ENCODE peak calls at places on chromosomes 5 and 9, in six cellular contexts. One of them, this sample, is unnamed.

GRCh38 chr5:41408676-41409443 is 101.5 kb downstream of the PLCXD3 start:
- DNase-seq in NCI-H226: peak; percentile 34
- DNase-seq in stimulated activated CD4-positive, alpha-beta T cell treated with anti-CD3 and anti-CD28 coated beads, Interleukin-4, amount 100 ng/mL, for 4 hours: no peak
- DNase-seq in aorta: no peak
- DNase-seq in MG63: peak; percentile 2
- DNase-seq in CD4-positive, alpha-beta memory T cell: no peak
- DNase-seq in this sample: peak; percentile 8

GRCh38 chr9:12464910-12465512 is 228.2 kb upstream of the TYRP1 start:
- DNase-seq in NCI-H226: no peak
- DNase-seq in stimulated activated CD4-positive, alpha-beta T cell treated with anti-CD3 and anti-CD28 coated beads, Interleukin-4, amount 100 ng/mL, for 4 hours: no peak
- DNase-seq in aorta: no peak
- DNase-seq in MG63: no peak
- DNase-seq in CD4-positive, alpha-beta memory T cell: no peak
- DNase-seq in this sample: peak; percentile 2

GRCh38 chr5:81912933-81913332 is 58.9 kb upstream of the ATG10 start:
- DNase-seq in NCI-H226: no peak
- DNase-seq in stimulated activated CD4-positive, alpha-beta T cell treated with anti-CD3 and anti-CD28 coated beads, Interleukin-4, amount 100 ng/mL, for 4 hours: no peak
- DNase-seq in aorta: no peak
- DNase-seq in MG63: no peak
- DNase-seq in CD4-positive, alpha-beta memory T cell: no peak
- DNase-seq in this sample: no peak

GRCh38 chr9:899440-900184 is 58.1 kb downstream of the DMRT1 start:
- DNase-seq in NCI-H226: no peak
- DNase-seq in stimulated activated CD4-positive, alpha-beta T cell treated with anti-CD3 and anti-CD28 coated beads, Interleukin-4, amount 100 ng/mL, for 4 hours: no peak
- DNase-seq in aorta: no peak
- DNase-seq in MG63: no peak
- DNase-seq in CD4-positive, alpha-beta memory T cell: no peak
- DNase-seq in this sample: no peak

GRCh38 chr5:139693676-139694364 is 45.7 kb downstream of the CXXC5 start:
- DNase-seq in NCI-H226: no peak
- DNase-seq in stimulated activated CD4-positive, alpha-beta T cell treated with anti-CD3 and anti-CD28 coated beads, Interleukin-4, amount 100 ng/mL, for 4 hours: no peak
- DNase-seq in aorta: no peak
- DNase-seq in MG63: no peak
- DNase-seq in CD4-positive, alpha-beta memory T cell: no peak
- DNase-seq in this sample: no peak

GRCh38 chr9:137492464-137493162 is 33.5 kb upstream of the NSMF start:
- DNase-seq in NCI-H226: peak; percentile 20
- DNase-seq in stimulated activated CD4-positive, alpha-beta T cell treated with anti-CD3 and anti-CD28 coated beads, Interleukin-4, amount 100 ng/mL, for 4 hours: peak; percentile 9
- DNase-seq in aorta: no peak
- DNase-seq in MG63: peak; percentile 55
- DNase-seq in CD4-positive, alpha-beta memory T cell: no peak
- DNase-seq in this sample: no peak

GRCh38 chr5:160894-161540 is 30.3 kb upstream of the LRRC14B start:
- DNase-seq in NCI-H226: no peak
- DNase-seq in stimulated activated CD4-positive, alpha-beta T cell treated with anti-CD3 and anti-CD28 coated beads, Interleukin-4, amount 100 ng/mL, for 4 hours: no peak
- DNase-seq in aorta: no peak
- DNase-seq in MG63: no peak
- DNase-seq in CD4-positive, alpha-beta memory T cell: no peak
- DNase-seq in this sample: no peak

GRCh38 chr5:176531902-176532493 is 5.2 kb downstream of the RNF44 start:
- DNase-seq in NCI-H226: no peak
- DNase-seq in stimulated activated CD4-positive, alpha-beta T cell treated with anti-CD3 and anti-CD28 coated beads, Interleukin-4, amount 100 ng/mL, for 4 hours: no peak
- DNase-seq in aorta: peak; percentile 71
- DNase-seq in MG63: no peak
- DNase-seq in CD4-positive, alpha-beta memory T cell: no peak
- DNase-seq in this sample: no peak

GRCh38 chr5:143898381-143898780 is 86.4 kb downstream of the HMHB1 start:
- DNase-seq in NCI-H226: no peak
- DNase-seq in stimulated activated CD4-positive, alpha-beta T cell treated with anti-CD3 and anti-CD28 coated beads, Interleukin-4, amount 100 ng/mL, for 4 hours: no peak
- DNase-seq in aorta: no peak
- DNase-seq in MG63: no peak
- DNase-seq in CD4-positive, alpha-beta memory T cell: peak; percentile 13
- DNase-seq in this sample: no peak

GRCh38 chr5:148147415-148147814 is 20.9 kb upstream of the SPINK14 start:
- DNase-seq in NCI-H226: no peak
- DNase-seq in stimulated activated CD4-positive, alpha-beta T cell treated with anti-CD3 and anti-CD28 coated beads, Interleukin-4, amount 100 ng/mL, for 4 hours: no peak
- DNase-seq in aorta: no peak
- DNase-seq in MG63: no peak
- DNase-seq in CD4-positive, alpha-beta memory T cell: no peak
- DNase-seq in this sample: no peak

GRCh38 chr9:133359420-133360175 is 3.2 kb downstream of the SURF2 start:
- DNase-seq in NCI-H226: no peak
- DNase-seq in stimulated activated CD4-positive, alpha-beta T cell treated with anti-CD3 and anti-CD28 coated beads, Interleukin-4, amount 100 ng/mL, for 4 hours: no peak
- DNase-seq in aorta: no peak
- DNase-seq in MG63: no peak
- DNase-seq in CD4-positive, alpha-beta memory T cell: no peak
- DNase-seq in this sample: no peak

GRCh38 chr9:113771199-113771598 is 104.9 kb upstream of the ZNF618 start:
- DNase-seq in NCI-H226: no peak
- DNase-seq in stimulated activated CD4-positive, alpha-beta T cell treated with anti-CD3 and anti-CD28 coated beads, Interleukin-4, amount 100 ng/mL, for 4 hours: no peak
- DNase-seq in aorta: no peak
- DNase-seq in MG63: no peak
- DNase-seq in CD4-positive, alpha-beta memory T cell: no peak
- DNase-seq in this sample: no peak

GRCh38 chr9:98520221-98520920 is 188.4 kb downstream of the GABBR2 start:
- DNase-seq in NCI-H226: no peak
- DNase-seq in stimulated activated CD4-positive, alpha-beta T cell treated with anti-CD3 and anti-CD28 coated beads, Interleukin-4, amount 100 ng/mL, for 4 hours: no peak
- DNase-seq in aorta: no peak
- DNase-seq in MG63: peak; percentile 65
- DNase-seq in CD4-positive, alpha-beta memory T cell: no peak
- DNase-seq in this sample: no peak

GRCh38 chr5:170623576-170624181 is 119.9 kb downstream of the KCNIP1 start:
- DNase-seq in NCI-H226: peak; percentile 19
- DNase-seq in stimulated activated CD4-positive, alpha-beta T cell treated with anti-CD3 and anti-CD28 coated beads, Interleukin-4, amount 100 ng/mL, for 4 hours: peak; percentile 29
- DNase-seq in aorta: no peak
- DNase-seq in MG63: peak; percentile 66
- DNase-seq in CD4-positive, alpha-beta memory T cell: no peak
- DNase-seq in this sample: peak; percentile 30

GRCh38 chr5:14873093-14873492 is 1.5 kb upstream of the ANKH start:
- DNase-seq in NCI-H226: no peak
- DNase-seq in stimulated activated CD4-positive, alpha-beta T cell treated with anti-CD3 and anti-CD28 coated beads, Interleukin-4, amount 100 ng/mL, for 4 hours: no peak
- DNase-seq in aorta: no peak
- DNase-seq in MG63: no peak
- DNase-seq in CD4-positive, alpha-beta memory T cell: no peak
- DNase-seq in this sample: no peak

GRCh38 chr9:105702207-105702606 is 7.9 kb downstream of the TMEM38B start:
- DNase-seq in NCI-H226: no peak
- DNase-seq in stimulated activated CD4-positive, alpha-beta T cell treated with anti-CD3 and anti-CD28 coated beads, Interleukin-4, amount 100 ng/mL, for 4 hours: no peak
- DNase-seq in aorta: no peak
- DNase-seq in MG63: no peak
- DNase-seq in CD4-positive, alpha-beta memory T cell: no peak
- DNase-seq in this sample: no peak

GRCh38 chr9:112194969-112195431 is 19.9 kb upstream of the SUSD1 start:
- DNase-seq in NCI-H226: no peak
- DNase-seq in stimulated activated CD4-positive, alpha-beta T cell treated with anti-CD3 and anti-CD28 coated beads, Interleukin-4, amount 100 ng/mL, for 4 hours: no peak
- DNase-seq in aorta: no peak
- DNase-seq in MG63: no peak
- DNase-seq in CD4-positive, alpha-beta memory T cell: no peak
- DNase-seq in this sample: no peak

GRCh38 chr9:4196886-4197285 is 103.0 kb downstream of the GLIS3 start:
- DNase-seq in NCI-H226: no peak
- DNase-seq in stimulated activated CD4-positive, alpha-beta T cell treated with anti-CD3 and anti-CD28 coated beads, Interleukin-4, amount 100 ng/mL, for 4 hours: no peak
- DNase-seq in aorta: no peak
- DNase-seq in MG63: peak; percentile 23
- DNase-seq in CD4-positive, alpha-beta memory T cell: no peak
- DNase-seq in this sample: no peak

GRCh38 chr9:35905912-35906679 is at the start of gene HRCT1:
- DNase-seq in NCI-H226: peak; percentile 89
- DNase-seq in stimulated activated CD4-positive, alpha-beta T cell treated with anti-CD3 and anti-CD28 coated beads, Interleukin-4, amount 100 ng/mL, for 4 hours: no peak
- DNase-seq in aorta: peak; percentile 97
- DNase-seq in MG63: peak; percentile 100
- DNase-seq in CD4-positive, alpha-beta memory T cell: no peak
- DNase-seq in this sample: peak; percentile 88

GRCh38 chr5:168916266-168916665 is 337.1 kb upstream of the PANK3 start:
- DNase-seq in NCI-H226: no peak
- DNase-seq in stimulated activated CD4-positive, alpha-beta T cell treated with anti-CD3 and anti-CD28 coated beads, Interleukin-4, amount 100 ng/mL, for 4 hours: no peak
- DNase-seq in aorta: peak; percentile 86
- DNase-seq in MG63: no peak
- DNase-seq in CD4-positive, alpha-beta memory T cell: no peak
- DNase-seq in this sample: no peak

GRCh38 chr5:169933127-169933526 is 47.2 kb downstream of the INSYN2B start:
- DNase-seq in NCI-H226: no peak
- DNase-seq in stimulated activated CD4-positive, alpha-beta T cell treated with anti-CD3 and anti-CD28 coated beads, Interleukin-4, amount 100 ng/mL, for 4 hours: no peak
- DNase-seq in aorta: no peak
- DNase-seq in MG63: no peak
- DNase-seq in CD4-positive, alpha-beta memory T cell: no peak
- DNase-seq in this sample: no peak

GRCh38 chr9:127844821-127845359 is 9.6 kb downstream of the ENG start:
- DNase-seq in NCI-H226: peak; percentile 53
- DNase-seq in stimulated activated CD4-positive, alpha-beta T cell treated with anti-CD3 and anti-CD28 coated beads, Interleukin-4, amount 100 ng/mL, for 4 hours: no peak
- DNase-seq in aorta: no peak
- DNase-seq in MG63: no peak
- DNase-seq in CD4-positive, alpha-beta memory T cell: no peak
- DNase-seq in this sample: no peak

GRCh38 chr5:6812091-6812490 is 98.9 kb downstream of the TENT4A start:
- DNase-seq in NCI-H226: no peak
- DNase-seq in stimulated activated CD4-positive, alpha-beta T cell treated with anti-CD3 and anti-CD28 coated beads, Interleukin-4, amount 100 ng/mL, for 4 hours: no peak
- DNase-seq in aorta: no peak
- DNase-seq in MG63: no peak
- DNase-seq in CD4-positive, alpha-beta memory T cell: no peak
- DNase-seq in this sample: no peak

GRCh38 chr9:755454-756381 is 85.8 kb upstream of the DMRT1 start:
- DNase-seq in NCI-H226: peak; percentile 83
- DNase-seq in stimulated activated CD4-positive, alpha-beta T cell treated with anti-CD3 and anti-CD28 coated beads, Interleukin-4, amount 100 ng/mL, for 4 hours: no peak
- DNase-seq in aorta: no peak
- DNase-seq in MG63: peak; percentile 77
- DNase-seq in CD4-positive, alpha-beta memory T cell: no peak
- DNase-seq in this sample: peak; percentile 69

GRCh38 chr5:137564475-137564961 is 65.4 kb upstream of the SPOCK1 start:
- DNase-seq in NCI-H226: no peak
- DNase-seq in stimulated activated CD4-positive, alpha-beta T cell treated with anti-CD3 and anti-CD28 coated beads, Interleukin-4, amount 100 ng/mL, for 4 hours: no peak
- DNase-seq in aorta: no peak
- DNase-seq in MG63: peak; percentile 59
- DNase-seq in CD4-positive, alpha-beta memory T cell: no peak
- DNase-seq in this sample: no peak

GRCh38 chr5:143826909-143827514 is 15.1 kb downstream of the HMHB1 start:
- DNase-seq in NCI-H226: peak; percentile 8
- DNase-seq in stimulated activated CD4-positive, alpha-beta T cell treated with anti-CD3 and anti-CD28 coated beads, Interleukin-4, amount 100 ng/mL, for 4 hours: no peak
- DNase-seq in aorta: no peak
- DNase-seq in MG63: peak; percentile 48
- DNase-seq in CD4-positive, alpha-beta memory T cell: no peak
- DNase-seq in this sample: no peak

GRCh38 chr5:176541338-176542134 is 4.3 kb upstream of the RNF44 start:
- DNase-seq in NCI-H226: peak; percentile 48
- DNase-seq in stimulated activated CD4-positive, alpha-beta T cell treated with anti-CD3 and anti-CD28 coated beads, Interleukin-4, amount 100 ng/mL, for 4 hours: peak; percentile 60
- DNase-seq in aorta: no peak
- DNase-seq in MG63: peak; percentile 82
- DNase-seq in CD4-positive, alpha-beta memory T cell: peak; percentile 78
- DNase-seq in this sample: no peak

GRCh38 chr9:123724211-123724831 is 205.6 kb downstream of the DENND1A start:
- DNase-seq in NCI-H226: no peak
- DNase-seq in stimulated activated CD4-positive, alpha-beta T cell treated with anti-CD3 and anti-CD28 coated beads, Interleukin-4, amount 100 ng/mL, for 4 hours: no peak
- DNase-seq in aorta: no peak
- DNase-seq in MG63: no peak
- DNase-seq in CD4-positive, alpha-beta memory T cell: no peak
- DNase-seq in this sample: peak; percentile 39

GRCh38 chr9:106179181-106179580 is 484.8 kb downstream of the TMEM38B start:
- DNase-seq in NCI-H226: no peak
- DNase-seq in stimulated activated CD4-positive, alpha-beta T cell treated with anti-CD3 and anti-CD28 coated beads, Interleukin-4, amount 100 ng/mL, for 4 hours: no peak
- DNase-seq in aorta: no peak
- DNase-seq in MG63: no peak
- DNase-seq in CD4-positive, alpha-beta memory T cell: no peak
- DNase-seq in this sample: no peak

GRCh38 chr5:75668988-75669760 is 48.1 kb downstream of the POC5 start:
- DNase-seq in NCI-H226: peak; percentile 72
- DNase-seq in stimulated activated CD4-positive, alpha-beta T cell treated with anti-CD3 and anti-CD28 coated beads, Interleukin-4, amount 100 ng/mL, for 4 hours: peak; percentile 27
- DNase-seq in aorta: no peak
- DNase-seq in MG63: peak; percentile 8
- DNase-seq in CD4-positive, alpha-beta memory T cell: peak; percentile 14
- DNase-seq in this sample: no peak

GRCh38 chr9:18658764-18659705 is 185.1 kb downstream of the ADAMTSL1 start:
- DNase-seq in NCI-H226: peak; percentile 57
- DNase-seq in stimulated activated CD4-positive, alpha-beta T cell treated with anti-CD3 and anti-CD28 coated beads, Interleukin-4, amount 100 ng/mL, for 4 hours: no peak
- DNase-seq in aorta: no peak
- DNase-seq in MG63: peak; percentile 70
- DNase-seq in CD4-positive, alpha-beta memory T cell: no peak
- DNase-seq in this sample: peak; percentile 34

GRCh38 chr5:137735531-137736284 is at the start of gene KLHL3:
- DNase-seq in NCI-H226: no peak
- DNase-seq in stimulated activated CD4-positive, alpha-beta T cell treated with anti-CD3 and anti-CD28 coated beads, Interleukin-4, amount 100 ng/mL, for 4 hours: no peak
- DNase-seq in aorta: peak; percentile 77
- DNase-seq in MG63: no peak
- DNase-seq in CD4-positive, alpha-beta memory T cell: peak; percentile 26
- DNase-seq in this sample: peak; percentile 39